ENCODE peak calls at places on chromosomes 3 and 15, in seven cellular contexts. Y is stomach, I is GM12878, A is ovary, X is H1, H is tibial nerve, K is sigmoid colon. U is an unnamed sample.

GRCh38 chr3:133862161-133862560 is 33.5 kb downstream of the RAB6B start:
- DNase-seq in Y (no peak), I (no peak), K (no peak), X (no peak), A (no peak), H (no peak), U (no peak)

GRCh38 chr15:52787123-52787503 is 3.0 kb downstream of the ONECUT1 start:
- DNase-seq in K (no peak), X (no peak), H (no peak), A (no peak), Y (no peak), I (no peak), U (no peak)

GRCh38 chr3:161770532-161771386 is 274.2 kb downstream of the OTOL1 start:
- DNase-seq in X (no peak), K (no peak), I (peak), Y (no peak), H (no peak), A (no peak), U (no peak)

GRCh38 chr15:72866866-72867616 is 83.5 kb upstream of the ADPGK start:
- DNase-seq in H (no peak), I (no peak), Y (no peak), X (no peak), A (no peak), K (no peak), U (no peak)

GRCh38 chr3:36763850-36764703 is at the start of gene DCLK3:
- DNase-seq in I (no peak), A (no peak), Y (no peak), X (no peak), H (no peak), K (no peak), U (no peak)

GRCh38 chr3:193843447-193844301 is 250.7 kb downstream of the OPA1 start:
- DNase-seq in Y (peak), I (peak), K (no peak), H (no peak), A (no peak), X (no peak), U (peak)

GRCh38 chr3:12353796-12354505 is 65.1 kb downstream of the PPARG start:
- DNase-seq in X (no peak), Y (no peak), H (no peak), I (no peak), K (no peak), A (no peak), U (no peak)

GRCh38 chr3:61192222-61192621 is 59.0 kb downstream of the FHIT start:
- DNase-seq in X (no peak), K (no peak), I (no peak), A (no peak), H (no peak), Y (no peak), U (no peak)

GRCh38 chr3:151230644-151231043 is 27.6 kb upstream of the GPR171 start:
- DNase-seq in K (no peak), X (no peak), A (no peak), H (no peak), Y (no peak), I (no peak), U (no peak)

GRCh38 chr3:174156200-174156599 is 702.9 kb upstream of the NAALADL2 start:
- DNase-seq in H (no peak), K (no peak), Y (no peak), X (no peak), I (no peak), A (no peak), U (no peak)

GRCh38 chr3:178203152-178203551 is 333.1 kb upstream of the KCNMB2 start:
- DNase-seq in I (no peak), H (no peak), Y (no peak), A (no peak), K (no peak), X (no peak), U (no peak)

GRCh38 chr3:66644549-66644948 is 143.7 kb upstream of the LRIG1 start:
- DNase-seq in K (no peak), X (no peak), A (no peak), I (no peak), H (no peak), Y (no peak), U (no peak)

GRCh38 chr15:48031973-48032372 is 88.8 kb upstream of the SLC24A5 start:
- DNase-seq in H (no peak), A (no peak), X (no peak), I (no peak), Y (no peak), K (no peak), U (no peak)

GRCh38 chr3:112605285-112605684 is 35.7 kb downstream of the CCDC80 start:
- DNase-seq in X (no peak), A (no peak), H (no peak), I (no peak), K (no peak), Y (no peak), U (no peak)

GRCh38 chr3:112693186-112693585 is 52.2 kb upstream of the CCDC80 start:
- DNase-seq in H (no peak), K (no peak), X (no peak), A (no peak), I (no peak), Y (no peak), U (no peak)

GRCh38 chr15:57741089-57741488 is 34.6 kb downstream of the POLR2M start:
- DNase-seq in H (no peak), X (no peak), A (no peak), K (no peak), I (no peak), Y (no peak), U (no peak)

GRCh38 chr3:44055951-44056350 is 185.7 kb upstream of the TOPAZ1 start:
- DNase-seq in K (no peak), Y (no peak), H (no peak), X (no peak), A (no peak), I (no peak), U (no peak)

GRCh38 chr3:197541756-197542539 is 13.8 kb downstream of the BDH1 start:
- DNase-seq in A (peak), K (peak), I (no peak), X (no peak), Y (no peak), H (no peak), U (no peak)

GRCh38 chr3:188440563-188440962 is 286.6 kb downstream of the LPP start:
- DNase-seq in I (no peak), X (no peak), H (no peak), Y (no peak), A (no peak), K (no peak), U (peak)

GRCh38 chr3:111072016-111072891 is 638 bp downstream of the NECTIN3 start:
- DNase-seq in A (peak), K (peak), X (no peak), H (no peak), Y (peak), I (no peak), U (peak)

GRCh38 chr3:98777801-98778220 is 14.7 kb downstream of the ST3GAL6 start:
- DNase-seq in X (no peak), K (no peak), H (no peak), Y (no peak), A (no peak), I (no peak), U (no peak)

GRCh38 chr15:77391372-77391951 is 28.4 kb downstream of the PEAK1 start:
- DNase-seq in I (no peak), H (no peak), A (no peak), X (no peak), Y (no peak), K (no peak), U (no peak)

GRCh38 chr3:5226783-5227182 is 39.3 kb downstream of the EDEM1 start:
- DNase-seq in Y (no peak), I (no peak), A (no peak), K (no peak), X (no peak), H (no peak), U (peak)

GRCh38 chr3:106088270-106088669 is 219.5 kb upstream of the CBLB start:
- DNase-seq in I (no peak), Y (no peak), K (no peak), A (no peak), X (no peak), H (no peak), U (no peak)

GRCh38 chr15:52790166-52790708 is at the start of gene ONECUT1:
- DNase-seq in K (no peak), I (no peak), A (peak), H (no peak), Y (peak), X (no peak), U (peak)

GRCh38 chr3:195900426-195901355 is 7.7 kb downstream of the TNK2 start:
- DNase-seq in Y (peak), X (no peak), A (peak), K (peak), I (no peak), H (peak), U (peak)

GRCh38 chr3:157916672-157917071 is 189.5 kb downstream of the SHOX2 start:
- DNase-seq in H (no peak), Y (no peak), I (no peak), K (no peak), X (no peak), A (no peak), U (no peak)

GRCh38 chr3:11136871-11137626 is 17.2 kb upstream of the HRH1 start:
- DNase-seq in X (no peak), K (peak), Y (no peak), A (peak), H (no peak), I (no peak), U (peak)
- TF ChIP-seq EP300 in X (no peak), K (peak), Y (peak), A (peak), H (peak), I (no peak), U (no peak)

DNA sequence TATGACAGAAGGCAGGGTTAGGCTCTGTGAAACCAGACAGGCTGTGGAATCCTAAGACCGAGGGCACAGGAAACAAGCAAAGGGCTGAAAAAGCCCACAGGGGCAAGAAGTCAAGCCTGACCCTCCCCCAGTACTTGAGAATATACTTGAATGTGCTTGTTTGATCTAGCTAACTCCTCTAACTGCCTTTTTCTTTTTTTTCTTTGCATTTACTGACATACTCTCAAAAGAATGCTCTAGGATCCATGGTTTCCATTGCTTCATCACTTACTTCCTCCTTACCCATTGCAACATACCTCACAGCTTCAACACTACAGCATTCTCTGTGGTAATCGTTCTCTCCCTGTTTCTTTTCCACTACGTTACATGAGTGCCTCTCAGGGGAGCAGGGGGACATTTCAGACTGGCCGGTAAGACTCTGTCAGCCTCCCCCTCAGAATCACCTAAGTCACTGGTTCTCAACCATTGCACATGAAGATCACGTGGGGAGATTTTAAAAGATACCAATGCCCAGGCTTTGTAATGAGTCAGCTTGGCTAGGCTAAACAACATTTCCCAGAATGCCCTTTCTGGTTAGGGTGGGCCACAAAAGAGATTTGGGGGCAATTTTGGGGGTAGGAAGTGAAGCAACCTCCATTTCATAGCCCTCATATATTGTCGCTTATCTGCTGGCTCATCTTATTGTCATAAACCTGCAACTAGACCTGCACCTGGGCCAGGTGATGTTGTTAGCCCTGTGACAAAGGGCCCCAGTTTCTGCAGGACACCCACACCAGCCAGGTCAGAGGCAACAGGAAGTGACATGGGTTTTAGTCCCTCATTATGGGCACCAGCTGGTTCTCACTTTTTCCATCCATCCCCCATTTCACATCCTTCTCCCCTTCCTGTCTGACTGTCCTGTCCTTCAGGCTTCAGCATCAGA is 24.6 kb upstream of the RSL24D1 start:
- DNase-seq in X (no peak), H (no peak), Y (no peak), I (peak), K (no peak), A (no peak), U (peak)
- TF ChIP-seq EP300 in X (no peak), H (peak), Y (no peak), I (no peak), K (no peak), A (no peak), U (peak)

DNA sequence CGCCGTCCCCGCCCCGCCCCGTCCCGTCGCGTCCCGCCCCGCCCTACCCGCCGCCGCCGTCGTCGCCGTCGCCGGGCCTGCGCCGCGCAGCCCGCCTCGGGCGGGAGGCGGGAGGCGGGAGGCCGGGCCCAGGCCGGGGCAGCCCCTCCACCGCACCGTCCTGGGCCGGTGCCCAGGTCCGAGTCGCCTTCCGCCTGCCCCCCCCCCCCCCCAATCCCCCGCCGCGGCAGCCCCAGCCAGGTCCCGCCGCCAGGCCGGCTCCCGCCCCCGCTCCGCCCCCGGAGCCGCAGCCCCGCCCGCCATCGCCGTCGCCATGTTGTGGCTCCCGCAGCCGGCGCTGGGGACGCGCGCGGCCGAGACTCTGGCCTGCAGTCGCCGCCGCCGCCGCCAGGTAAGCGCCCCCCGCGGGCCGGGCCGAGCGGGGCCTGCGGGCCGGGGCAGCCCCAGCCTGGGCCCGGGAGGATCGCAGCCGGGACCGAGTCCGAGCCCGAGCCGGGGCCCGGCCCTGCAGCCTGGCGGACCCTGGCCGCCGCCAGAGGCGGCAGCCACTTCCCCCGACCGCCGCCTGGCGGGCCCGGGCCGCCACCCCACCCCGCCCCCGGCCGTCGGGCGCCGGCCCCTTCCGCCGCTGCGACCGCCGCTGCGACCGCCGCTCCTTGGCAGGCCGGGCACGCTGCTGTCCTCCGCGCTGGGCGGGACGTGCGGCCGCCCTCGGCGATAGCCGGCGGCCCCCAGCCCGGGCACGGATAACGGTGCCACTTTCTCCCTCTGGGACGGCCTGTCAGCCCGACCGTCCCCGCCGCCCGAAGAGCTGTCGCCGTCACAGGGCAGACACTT is at the start of gene ZNF592:
- DNase-seq in X (no peak), K (peak), Y (peak), H (peak), A (peak), I (no peak), U (peak)
- TF ChIP-seq EP300 in X (peak), K (no peak), Y (no peak), H (no peak), A (no peak), I (no peak), U (no peak)

GRCh38 chr15:32856753-32857152 is 138.9 kb downstream of the GREM1 start:
- DNase-seq in Y (no peak), H (no peak), X (no peak), I (no peak), A (no peak), K (no peak), U (no peak)

GRCh38 chr15:32852771-32853170 is 135.0 kb downstream of the GREM1 start:
- DNase-seq in I (no peak), H (no peak), K (no peak), X (no peak), Y (no peak), A (no peak), U (peak)

GRCh38 chr15:32857732-32858131 is 139.9 kb downstream of the GREM1 start:
- DNase-seq in X (no peak), H (no peak), Y (no peak), K (no peak), A (no peak), I (no peak), U (no peak)

GRCh38 chr15:32853667-32854066 is 135.9 kb downstream of the GREM1 start:
- DNase-seq in H (no peak), A (no peak), K (no peak), I (no peak), X (no peak), Y (no peak), U (no peak)

DNA sequence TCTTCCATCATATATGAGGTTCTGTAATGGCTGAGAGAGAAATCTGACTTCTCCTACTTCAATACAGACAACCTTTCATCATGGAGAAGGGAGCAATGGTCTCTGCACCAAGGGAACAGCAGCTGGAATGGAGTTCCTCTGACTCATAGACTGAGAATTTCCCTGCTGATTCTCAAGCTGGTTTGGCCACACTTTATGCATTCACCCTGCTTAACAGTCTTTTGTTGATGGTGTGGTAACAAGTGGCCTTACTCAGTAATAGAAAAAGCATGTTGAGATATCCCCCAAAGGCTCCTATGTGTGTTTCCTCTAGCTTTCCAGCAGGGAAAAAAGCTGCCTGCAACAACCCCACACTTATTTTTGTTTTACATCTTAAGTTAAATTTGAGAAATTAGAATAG is 138.1 kb downstream of the GREM1 start:
- DNase-seq in K (no peak), I (no peak), X (peak), H (no peak), Y (no peak), A (no peak), U (peak)
- TF ChIP-seq EP300 in K (no peak), I (no peak), X (no peak), H (peak), Y (no peak), A (no peak), U (no peak)

GRCh38 chr3:23937296-23937695 is 7.8 kb upstream of the NR1D2 start:
- DNase-seq in H (no peak), X (no peak), I (no peak), K (no peak), A (no peak), Y (no peak), U (no peak)

GRCh38 chr3:23940775-23941174 is 4.3 kb upstream of the NR1D2 start:
- DNase-seq in K (no peak), X (no peak), A (no peak), Y (no peak), H (no peak), I (no peak), U (no peak)

GRCh38 chr3:23942546-23942945 is 2.5 kb upstream of the NR1D2 start:
- DNase-seq in Y (no peak), I (no peak), K (no peak), H (no peak), X (no peak), A (no peak), U (no peak)

GRCh38 chr3:23941440-23941839 is 3.6 kb upstream of the NR1D2 start:
- DNase-seq in I (no peak), K (no peak), A (no peak), X (no peak), H (no peak), Y (no peak), U (no peak)

GRCh38 chr3:23938657-23939056 is 6.4 kb upstream of the NR1D2 start:
- DNase-seq in I (no peak), A (no peak), Y (no peak), H (no peak), K (no peak), X (no peak), U (no peak)
- TF ChIP-seq EP300 in I (no peak), A (no peak), Y (no peak), H (no peak), K (no peak), X (no peak), U (no peak)

U was measured in HepG2.